ENCODE peak calls at places on chromosomes 5 and 9, in five cellular contexts. K is mammary epithelial cell, L is colonic mucosa, J is IMR-90, B is mesendoderm. R is an unnamed sample.
A peak's percentile ranks its signal among the peaks of the same experiment; 100 is the strongest.

GRCh38 chr9:124320062-124320973 is 62.6 kb downstream of the NEK6 start:
- DNase-seq in L (peak; percentile 83), J (peak; percentile 60), K (peak; percentile 30), B (peak; percentile 79), R (peak; percentile 84)

GRCh38 chr9:6779417-6780241 is 21.9 kb downstream of the KDM4C start:
- DNase-seq in B (peak; percentile 94), L (no peak), J (peak; percentile 73), K (no peak), R (no peak)

GRCh38 chr5:131296213-131296672 is 32.4 kb downstream of the CDC42SE2 start:
- DNase-seq in K (no peak), J (no peak), L (no peak), B (no peak), R (no peak)

GRCh38 chr9:15485836-15486678 is 24.7 kb downstream of the PSIP1 start:
- DNase-seq in J (peak; percentile 54), L (no peak), B (peak; percentile 31), K (peak; percentile 6), R (no peak)

GRCh38 chr5:53109436-53110127 is at the start of gene MOCS2:
- DNase-seq in K (peak; percentile 87), J (peak; percentile 87), L (peak; percentile 91), B (peak; percentile 92), R (peak; percentile 90)

GRCh38 chr9:111068816-111069215 is 30.5 kb upstream of the LPAR1 start:
- DNase-seq in L (no peak), K (no peak), B (no peak), J (no peak), R (no peak)

GRCh38 chr9:110399983-110400382 is 62.3 kb upstream of the TXNDC8 start:
- DNase-seq in L (no peak), J (no peak), B (no peak), K (no peak), R (no peak)

GRCh38 chr5:116488334-116488733 is 86.3 kb downstream of the SEMA6A start:
- DNase-seq in L (no peak), K (peak; percentile 32), B (no peak), J (peak; percentile 19), R (no peak)

GRCh38 chr9:121395558-121395957 is 25.5 kb upstream of the STOM start:
- DNase-seq in L (no peak), J (no peak), B (no peak), K (peak; percentile 28), R (no peak)

GRCh38 chr9:135973276-135974219 is 12.4 kb upstream of the UBAC1 start:
- DNase-seq in J (no peak), B (no peak), L (no peak), K (no peak), R (no peak)

GRCh38 chr5:87390576-87391199 is 22.0 kb downstream of the CCNH start:
- DNase-seq in J (peak; percentile 54), L (no peak), B (no peak), K (no peak), R (no peak)

GRCh38 chr9:135090547-135090946 is 3.1 kb downstream of the OLFM1 start:
- DNase-seq in J (no peak), B (peak; percentile 44), K (no peak), L (no peak), R (no peak)

GRCh38 chr5:85533324-85533723 is 1084.4 kb upstream of the COX7C start:
- DNase-seq in L (no peak), J (no peak), B (no peak), K (no peak), R (no peak)

GRCh38 chr5:178187014-178187413 is at the start of gene GMCL2:
- DNase-seq in K (no peak), L (no peak), J (no peak), B (no peak), R (no peak)

GRCh38 chr5:76406014-76406413 is 2.9 kb downstream of the IQGAP2 start:
- DNase-seq in J (no peak), L (no peak), B (no peak), K (no peak), R (no peak)

GRCh38 chr5:128109766-128110165 is 26.2 kb downstream of the SLC12A2 start:
- DNase-seq in K (no peak), B (no peak), J (no peak), L (no peak), R (no peak)

GRCh38 chr9:137522746-137523455 is 27.3 kb downstream of the PNPLA7 start:
- DNase-seq in L (no peak), K (no peak), B (no peak), J (no peak), R (no peak)

GRCh38 chr5:63293317-63293716 is 668.9 kb downstream of the HTR1A start:
- DNase-seq in K (no peak), J (no peak), L (no peak), B (no peak), R (no peak)

GRCh38 chr5:124876564-124876963 is 130.1 kb upstream of the ZNF608 start:
- DNase-seq in L (no peak), K (no peak), B (no peak), J (no peak), R (no peak)

GRCh38 chr5:109374625-109375024 is 35.1 kb downstream of the PJA2 start:
- DNase-seq in J (no peak), B (peak; percentile 10), K (no peak), L (no peak), R (no peak)

GRCh38 chr9:109653470-109653869 is 126.5 kb upstream of the PALM2AKAP2 start:
- DNase-seq in J (no peak), B (no peak), L (no peak), K (no peak), R (no peak)

GRCh38 chr5:28523887-28524637 is 1485.7 kb upstream of the CDH9 start:
- DNase-seq in B (peak; percentile 19), L (no peak), K (peak; percentile 83), J (peak; percentile 53), R (no peak)

GRCh38 chr5:179730852-179731251 is 1.8 kb upstream of the MAML1 start:
- DNase-seq in L (no peak), K (no peak), J (no peak), B (no peak), R (no peak)

GRCh38 chr5:58127132-58127485 is 332.8 kb downstream of the PLK2 start:
- DNase-seq in B (no peak), K (no peak), L (no peak), J (no peak), R (no peak)

GRCh38 chr9:89674667-89675402 is 70.0 kb downstream of the GADD45G start:
- DNase-seq in J (no peak), L (peak; percentile 71), B (peak; percentile 93), K (no peak), R (peak; percentile 86)

GRCh38 chr9:132585954-132586829 is 3.8 kb downstream of the BARHL1 start:
- DNase-seq in K (no peak), B (no peak), L (no peak), J (no peak), R (no peak)

GRCh38 chr5:128844354-128844923 is 120.8 kb upstream of the SLC27A6 start:
- DNase-seq in L (no peak), K (no peak), J (peak; percentile 28), B (peak; percentile 30), R (no peak)

GRCh38 chr5:5330723-5331530 is 91.5 kb upstream of the ICE1 start:
- DNase-seq in L (no peak), J (no peak), K (no peak), B (no peak), R (no peak)

GRCh38 chr9:18384066-18384465 is 89.9 kb upstream of the ADAMTSL1 start:
- DNase-seq in L (no peak), B (no peak), K (no peak), J (peak; percentile 13), R (no peak)

DNA sequence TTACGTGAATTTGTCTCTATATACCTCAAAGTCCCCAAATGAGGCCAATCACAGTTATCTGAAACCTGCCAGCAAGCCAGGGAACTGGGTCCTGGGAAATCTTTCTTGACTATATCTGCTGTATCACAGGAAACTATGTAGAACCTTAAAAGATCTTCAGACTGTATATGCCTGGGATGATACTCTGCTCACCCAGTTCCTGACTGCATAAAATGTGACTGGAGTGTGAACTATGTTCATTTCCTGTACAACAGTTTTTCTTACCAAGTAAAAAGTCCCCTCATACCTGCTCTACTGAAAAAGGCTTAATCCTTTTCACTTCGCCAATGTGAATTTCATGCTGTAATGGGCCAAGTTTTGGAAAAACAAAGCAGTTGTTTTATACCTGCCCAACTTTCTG is 162.9 kb downstream of the ELAVL2 start:
- DNase-seq in B (no peak), J (no peak), L (no peak), K (no peak), R (no peak)
- H3K9ac ChIP-seq in B (no peak overlapping the region), J (no peak overlapping the region), L (no peak overlapping the region), K (no peak overlapping the region), R (no peak overlapping the region)

GRCh38 chr9:34570422-34571179 is 18.9 kb downstream of the CNTFR start:
- DNase-seq in J (no peak), B (no peak), K (no peak), L (no peak), R (no peak)
- H3K9ac ChIP-seq in J (no peak overlapping the region), B (no peak overlapping the region), K (no peak overlapping the region), L (no peak overlapping the region), R (no peak overlapping the region)

GRCh38 chr5:129904102-129904666 is at the start of gene CHSY3:
- DNase-seq in J (peak; percentile 54), K (peak; percentile 86), L (peak; percentile 81), B (peak; percentile 89), R (peak; percentile 88)

GRCh38 chr5:129904667-129905466 is 602 bp downstream of the CHSY3 start:
- DNase-seq in K (peak; percentile 44), B (no peak), L (no peak), J (no peak), R (peak; percentile 34)

GRCh38 chr5:129903466-129904101 is 681 bp upstream of the CHSY3 start:
- DNase-seq in B (no peak), J (no peak), L (no peak), K (peak; percentile 3), R (no peak)

GRCh38 chr5:129905467-129906176 is 1.4 kb downstream of the CHSY3 start:
- DNase-seq in J (peak; percentile 3), L (peak; percentile 19), K (peak; percentile 27), B (peak; percentile 72), R (peak; percentile 68)

GRCh38 chr5:129906177-129906887 is 2.1 kb downstream of the CHSY3 start:
- DNase-seq in K (peak; percentile 17), J (no peak), L (peak; percentile 29), B (peak; percentile 19), R (peak; percentile 39)
- H3K9ac ChIP-seq in K (no peak overlapping the region), J (no peak overlapping the region), L (no peak overlapping the region), B (peak overlapping the region; percentile 18), R (no peak overlapping the region)

GRCh38 chr5:55441107-55441771 is 93.5 kb downstream of the PLPP1 start:
- DNase-seq in L (no peak), B (peak; percentile 43), K (no peak), J (no peak), R (no peak)

GRCh38 chr5:55440188-55440646 is 94.5 kb downstream of the PLPP1 start:
- DNase-seq in K (peak; percentile 69), J (peak; percentile 34), B (peak; percentile 54), L (no peak), R (peak; percentile 45)

GRCh38 chr5:55438931-55439477 is 95.8 kb downstream of the PLPP1 start:
- DNase-seq in J (peak; percentile 82), B (peak; percentile 60), L (no peak), K (no peak), R (no peak)

GRCh38 chr5:55437452-55437851 is 97.3 kb downstream of the PLPP1 start:
- DNase-seq in L (no peak), B (no peak), K (no peak), J (no peak), R (no peak)

DNA sequence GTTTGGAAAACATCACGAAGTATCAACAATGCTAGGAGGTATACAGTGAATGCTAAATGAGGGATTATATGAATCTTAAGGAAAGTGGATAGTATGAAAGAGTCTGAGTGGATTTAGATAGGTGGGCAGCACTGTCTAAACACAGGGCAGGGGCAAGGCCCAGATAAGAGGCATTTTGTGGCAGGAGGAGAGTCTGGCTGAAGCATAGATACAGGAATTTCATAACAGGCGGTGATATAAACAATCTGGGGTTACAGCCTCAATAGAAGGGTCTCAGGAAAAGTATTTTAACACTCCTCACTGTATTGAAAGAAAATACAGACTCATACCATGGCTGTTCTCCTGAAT is 96.9 kb downstream of the PLPP1 start:
- DNase-seq in B (no peak), J (no peak), K (no peak), L (no peak), R (no peak)
- H3K9ac ChIP-seq in B (no peak overlapping the region), J (no peak overlapping the region), K (no peak overlapping the region), L (peak overlapping the region; percentile 28), R (no peak overlapping the region)